ENCODE peak calls at places on chromosomes 4 and X, in six cellular contexts. M is D341Med, V is stromal cell of bone marrow, H is lung microvascular endothelial cell, G is H4, Y is GM13976. N is an unnamed sample.

GRCh38 chrX:39877919-39878318 is 219.8 kb downstream of the BCOR start:
- DNase-seq in M (no peak), V (no peak), H (no peak), G (no peak), Y (no peak), N (no peak)

GRCh38 chrX:123171781-123172180 is 12.3 kb upstream of the GRIA3 start:
- DNase-seq in M (no peak), V (no peak), H (no peak), G (no peak), Y (no peak), N (no peak)

GRCh38 chr4:132071815-132072214 is 1077.3 kb upstream of the PCDH10 start:
- DNase-seq in M (no peak), V (no peak), H (no peak), G (no peak), Y (no peak), N (no peak)

GRCh38 chr4:76195326-76195725 is 18.3 kb downstream of the SCARB2 start:
- DNase-seq in M (no peak), V (no peak), H (no peak), G (no peak), Y (no peak), N (no peak)

GRCh38 chrX:129726307-129727111 is 12.3 kb upstream of the XPNPEP2 start:
- DNase-seq in M (peak), V (peak), H (peak), G (peak), Y (no peak), N (no peak)

GRCh38 chr4:130703211-130703920 is 1607.4 kb downstream of the C4orf33 start:
- DNase-seq in M (no peak), V (no peak), H (no peak), G (no peak), Y (no peak), N (no peak)

GRCh38 chr4:100838286-100838685 is 320.5 kb upstream of the EMCN start:
- DNase-seq in M (no peak), V (no peak), H (no peak), G (no peak), Y (no peak), N (no peak)

GRCh38 chrX:105647749-105648148 is 174.6 kb upstream of the NRK start:
- DNase-seq in M (no peak), V (no peak), H (no peak), G (no peak), Y (no peak), N (no peak)

GRCh38 chr4:138209094-138209493 is 33.1 kb downstream of the SLC7A11 start:
- DNase-seq in M (no peak), V (no peak), H (no peak), G (no peak), Y (no peak), N (no peak)

GRCh38 chr4:37023504-37023903 is 221.0 kb upstream of the NWD2 start:
- DNase-seq in M (peak), V (no peak), H (no peak), G (no peak), Y (no peak), N (no peak)

GRCh38 chr4:6233943-6234342 is 33.6 kb upstream of the JAKMIP1 start:
- DNase-seq in M (peak), V (no peak), H (no peak), G (no peak), Y (no peak), N (no peak)

GRCh38 chrX:40244980-40245379 is 147.2 kb upstream of the BCOR start:
- DNase-seq in M (no peak), V (no peak), H (peak), G (no peak), Y (no peak), N (no peak)

GRCh38 chr4:7839856-7840255 is 99.8 kb downstream of the AFAP1 start:
- DNase-seq in M (no peak), V (no peak), H (no peak), G (no peak), Y (no peak), N (no peak)

GRCh38 chrX:123339201-123339905 is 155.3 kb downstream of the GRIA3 start:
- DNase-seq in M (no peak), V (peak), H (no peak), G (peak), Y (no peak), N (peak)

GRCh38 chr4:103032575-103032974 is 13.1 kb upstream of the SLC9B1 start:
- DNase-seq in M (peak), V (no peak), H (peak), G (peak), Y (no peak), N (no peak)

GRCh38 chr4:111678466-111678865 is 466.8 kb upstream of the FAM241A start:
- DNase-seq in M (no peak), V (no peak), H (no peak), G (peak), Y (no peak), N (peak)

GRCh38 chrX:2583194-2584162 is 82.7 kb upstream of the DHRSX start:
- DNase-seq in M (peak), V (no peak), H (no peak), G (no peak), Y (no peak), N (no peak)

GRCh38 chr4:87806520-87806919 is 7.2 kb downstream of the IBSP start:
- DNase-seq in M (no peak), V (no peak), H (no peak), G (no peak), Y (no peak), N (no peak)

GRCh38 chr4:94852601-94853000 is 94.8 kb downstream of the BMPR1B start:
- DNase-seq in M (no peak), V (peak), H (no peak), G (no peak), Y (no peak), N (no peak)

N was measured in GM04503.